ENCODE peak calls at places on chromosomes 13 and 19, in six cellular contexts. One of them, this sample, is unnamed.

GRCh38 chr13:45473627-45474026 is 8.9 kb downstream of the COG3 start:
- DNase-seq in Ammon's horn: no peak
- DNase-seq in stimulated activated naive CD8-positive, alpha-beta T cell treated with anti-CD3 and anti-CD28 coated beads, Interleukin-15, amount 100 ng/mL, for 72 hours: no peak
- DNase-seq in activated T-helper 1 cell treated with Interleukin-2 at 50 U/mL for 16 hours: no peak
- DNase-seq in activated B cell treated with CpG ODN at 0.5 μM for 24 hours: no peak
- DNase-seq in kidney glomerular epithelial cell: no peak
- DNase-seq in this sample: no peak

GRCh38 chr19:47663911-47664771 is 49.1 kb upstream of the EHD2 start:
- DNase-seq in kidney glomerular epithelial cell: peak; percentile 36
- DNase-seq in activated B cell treated with CpG ODN at 0.5 μM for 24 hours: no peak
- DNase-seq in activated T-helper 1 cell treated with Interleukin-2 at 50 U/mL for 16 hours: no peak
- DNase-seq in Ammon's horn: peak; percentile 89
- DNase-seq in stimulated activated naive CD8-positive, alpha-beta T cell treated with anti-CD3 and anti-CD28 coated beads, Interleukin-15, amount 100 ng/mL, for 72 hours: no peak
- DNase-seq in this sample: peak; percentile 100

GRCh38 chr19:48111280-48111679 is 663 bp upstream of the PLA2G4C start:
- DNase-seq in stimulated activated naive CD8-positive, alpha-beta T cell treated with anti-CD3 and anti-CD28 coated beads, Interleukin-15, amount 100 ng/mL, for 72 hours: no peak
- DNase-seq in kidney glomerular epithelial cell: no peak
- DNase-seq in activated B cell treated with CpG ODN at 0.5 μM for 24 hours: no peak
- DNase-seq in Ammon's horn: no peak
- DNase-seq in activated T-helper 1 cell treated with Interleukin-2 at 50 U/mL for 16 hours: no peak
- DNase-seq in this sample: no peak

GRCh38 chr19:2589441-2589840 is 113.1 kb downstream of the GNG7 start:
- DNase-seq in stimulated activated naive CD8-positive, alpha-beta T cell treated with anti-CD3 and anti-CD28 coated beads, Interleukin-15, amount 100 ng/mL, for 72 hours: no peak
- DNase-seq in Ammon's horn: no peak
- DNase-seq in activated B cell treated with CpG ODN at 0.5 μM for 24 hours: no peak
- DNase-seq in kidney glomerular epithelial cell: no peak
- DNase-seq in activated T-helper 1 cell treated with Interleukin-2 at 50 U/mL for 16 hours: no peak
- DNase-seq in this sample: no peak

GRCh38 chr19:46426506-46427162 is 2.1 kb downstream of the PNMA8C start:
- DNase-seq in kidney glomerular epithelial cell: peak; percentile 84
- DNase-seq in stimulated activated naive CD8-positive, alpha-beta T cell treated with anti-CD3 and anti-CD28 coated beads, Interleukin-15, amount 100 ng/mL, for 72 hours: peak; percentile 42
- DNase-seq in activated T-helper 1 cell treated with Interleukin-2 at 50 U/mL for 16 hours: no peak
- DNase-seq in Ammon's horn: peak; percentile 86
- DNase-seq in activated B cell treated with CpG ODN at 0.5 μM for 24 hours: no peak
- DNase-seq in this sample: no peak

GRCh38 chr19:19110410-19111137 is 27.7 kb downstream of the TMEM161A start:
- DNase-seq in Ammon's horn: no peak
- DNase-seq in activated B cell treated with CpG ODN at 0.5 μM for 24 hours: no peak
- DNase-seq in stimulated activated naive CD8-positive, alpha-beta T cell treated with anti-CD3 and anti-CD28 coated beads, Interleukin-15, amount 100 ng/mL, for 72 hours: no peak
- DNase-seq in activated T-helper 1 cell treated with Interleukin-2 at 50 U/mL for 16 hours: no peak
- DNase-seq in kidney glomerular epithelial cell: no peak
- DNase-seq in this sample: no peak

GRCh38 chr19:5154129-5154798 is 185.4 kb downstream of the KDM4B start:
- DNase-seq in stimulated activated naive CD8-positive, alpha-beta T cell treated with anti-CD3 and anti-CD28 coated beads, Interleukin-15, amount 100 ng/mL, for 72 hours: no peak
- DNase-seq in activated B cell treated with CpG ODN at 0.5 μM for 24 hours: peak; percentile 58
- DNase-seq in activated T-helper 1 cell treated with Interleukin-2 at 50 U/mL for 16 hours: no peak
- DNase-seq in kidney glomerular epithelial cell: no peak
- DNase-seq in Ammon's horn: no peak
- DNase-seq in this sample: no peak

GRCh38 chr13:51935326-51936171 is 73.8 kb downstream of the CCDC70 start:
- DNase-seq in Ammon's horn: no peak
- DNase-seq in stimulated activated naive CD8-positive, alpha-beta T cell treated with anti-CD3 and anti-CD28 coated beads, Interleukin-15, amount 100 ng/mL, for 72 hours: no peak
- DNase-seq in kidney glomerular epithelial cell: peak; percentile 5
- DNase-seq in activated B cell treated with CpG ODN at 0.5 μM for 24 hours: no peak
- DNase-seq in activated T-helper 1 cell treated with Interleukin-2 at 50 U/mL for 16 hours: no peak
- DNase-seq in this sample: no peak

GRCh38 chr19:50325310-50326100 is 3.7 kb downstream of the KCNC3 start:
- DNase-seq in activated T-helper 1 cell treated with Interleukin-2 at 50 U/mL for 16 hours: peak; percentile 53
- DNase-seq in stimulated activated naive CD8-positive, alpha-beta T cell treated with anti-CD3 and anti-CD28 coated beads, Interleukin-15, amount 100 ng/mL, for 72 hours: peak; percentile 87
- DNase-seq in activated B cell treated with CpG ODN at 0.5 μM for 24 hours: peak; percentile 89
- DNase-seq in kidney glomerular epithelial cell: peak; percentile 49
- DNase-seq in Ammon's horn: peak; percentile 80
- DNase-seq in this sample: no peak

GRCh38 chr19:18294467-18294864 is 13.0 kb upstream of the JUND start:
- DNase-seq in stimulated activated naive CD8-positive, alpha-beta T cell treated with anti-CD3 and anti-CD28 coated beads, Interleukin-15, amount 100 ng/mL, for 72 hours: peak; percentile 82
- DNase-seq in activated T-helper 1 cell treated with Interleukin-2 at 50 U/mL for 16 hours: peak; percentile 83
- DNase-seq in kidney glomerular epithelial cell: no peak
- DNase-seq in activated B cell treated with CpG ODN at 0.5 μM for 24 hours: peak; percentile 74
- DNase-seq in Ammon's horn: no peak
- DNase-seq in this sample: no peak

GRCh38 chr13:94073006-94073744 is 406.3 kb downstream of the DCT start:
- DNase-seq in kidney glomerular epithelial cell: peak; percentile 32
- DNase-seq in stimulated activated naive CD8-positive, alpha-beta T cell treated with anti-CD3 and anti-CD28 coated beads, Interleukin-15, amount 100 ng/mL, for 72 hours: no peak
- DNase-seq in activated B cell treated with CpG ODN at 0.5 μM for 24 hours: no peak
- DNase-seq in activated T-helper 1 cell treated with Interleukin-2 at 50 U/mL for 16 hours: no peak
- DNase-seq in Ammon's horn: no peak
- DNase-seq in this sample: peak; percentile 83

GRCh38 chr19:35555301-35556005 is 8.0 kb downstream of the ATP4A start:
- DNase-seq in activated T-helper 1 cell treated with Interleukin-2 at 50 U/mL for 16 hours: no peak
- DNase-seq in Ammon's horn: no peak
- DNase-seq in kidney glomerular epithelial cell: no peak
- DNase-seq in stimulated activated naive CD8-positive, alpha-beta T cell treated with anti-CD3 and anti-CD28 coated beads, Interleukin-15, amount 100 ng/mL, for 72 hours: no peak
- DNase-seq in activated B cell treated with CpG ODN at 0.5 μM for 24 hours: no peak
- DNase-seq in this sample: no peak

GRCh38 chr13:66425741-66426140 is 804.4 kb downstream of the PCDH9 start:
- DNase-seq in stimulated activated naive CD8-positive, alpha-beta T cell treated with anti-CD3 and anti-CD28 coated beads, Interleukin-15, amount 100 ng/mL, for 72 hours: no peak
- DNase-seq in Ammon's horn: no peak
- DNase-seq in activated T-helper 1 cell treated with Interleukin-2 at 50 U/mL for 16 hours: no peak
- DNase-seq in activated B cell treated with CpG ODN at 0.5 μM for 24 hours: no peak
- DNase-seq in kidney glomerular epithelial cell: no peak
- DNase-seq in this sample: no peak

GRCh38 chr13:73940098-73940497 is 194.1 kb downstream of the KLF12 start:
- DNase-seq in activated B cell treated with CpG ODN at 0.5 μM for 24 hours: no peak
- DNase-seq in kidney glomerular epithelial cell: no peak
- DNase-seq in Ammon's horn: no peak
- DNase-seq in activated T-helper 1 cell treated with Interleukin-2 at 50 U/mL for 16 hours: no peak
- DNase-seq in stimulated activated naive CD8-positive, alpha-beta T cell treated with anti-CD3 and anti-CD28 coated beads, Interleukin-15, amount 100 ng/mL, for 72 hours: no peak
- DNase-seq in this sample: no peak